ENCODE peak calls at places on chromosomes 3 and 15, in nine cellular contexts. O, F, H, S, U, Z, N, V and M are unnamed samples.

GRCh38 chr15:31292391-31293020 is 34.1 kb upstream of the KLF13 start:
- DNase-seq in O (peak), F (no peak), H (peak), S (no peak), U (no peak), Z (no peak), N (no peak), V (no peak), M (no peak)

GRCh38 chr3:48738144-48738536 is 21.1 kb upstream of the IP6K2 start:
- DNase-seq in O (no peak), F (no peak), H (peak), S (no peak), U (no peak), Z (no peak), N (no peak), V (no peak), M (no peak)

GRCh38 chr3:108590443-108590842 is 921 bp downstream of the DZIP3 start:
- DNase-seq in O (no peak), F (no peak), H (no peak), S (peak), U (no peak), Z (no peak), N (no peak), V (no peak), M (no peak)

GRCh38 chr3:56795097-56795806 is 6.5 kb downstream of the ARHGEF3 start:
- DNase-seq in O (no peak), F (no peak), H (no peak), S (no peak), U (no peak), Z (no peak), N (no peak), V (no peak), M (no peak)

GRCh38 chr3:186567072-186567921 is at the start of gene TBCCD1:
- DNase-seq in O (peak), F (peak), H (peak), S (peak), U (peak), Z (peak), N (peak), V (peak), M (peak)

GRCh38 chr3:53804697-53805462 is 41.3 kb downstream of the CHDH start:
- DNase-seq in O (no peak), F (no peak), H (no peak), S (no peak), U (no peak), Z (peak), N (no peak), V (no peak), M (no peak)

GRCh38 chr15:100728371-100729201 is 126.2 kb downstream of the ASB7 start:
- DNase-seq in O (peak), F (peak), H (no peak), S (peak), U (no peak), Z (no peak), N (peak), V (no peak), M (peak)

GRCh38 chr3:46398186-46398955 is 8.5 kb downstream of the CCR5AS start:
- DNase-seq in O (no peak), F (no peak), H (no peak), S (no peak), U (no peak), Z (no peak), N (no peak), V (no peak), M (no peak)

GRCh38 chr3:140023616-140024530 is 88.9 kb downstream of the CLSTN2 start:
- DNase-seq in O (no peak), F (no peak), H (no peak), S (no peak), U (no peak), Z (no peak), N (no peak), V (no peak), M (no peak)

GRCh38 chr15:60052796-60053195 is 48.7 kb downstream of the FOXB1 start:
- DNase-seq in O (no peak), F (no peak), H (no peak), S (no peak), U (no peak), Z (no peak), N (no peak), V (no peak), M (no peak)

GRCh38 chr15:49904296-49904695 is 214.7 kb downstream of the ATP8B4 start:
- DNase-seq in O (no peak), F (no peak), H (no peak), S (no peak), U (no peak), Z (no peak), N (no peak), V (no peak), M (no peak)

GRCh38 chr3:47410801-47411646 is 30.2 kb downstream of the PTPN23 start:
- DNase-seq in O (no peak), F (no peak), H (no peak), S (no peak), U (no peak), Z (no peak), N (no peak), V (no peak), M (no peak)

GRCh38 chr3:143538577-143538981 is 309.7 kb downstream of the SLC9A9 start:
- DNase-seq in O (no peak), F (no peak), H (no peak), S (peak), U (no peak), Z (no peak), N (no peak), V (no peak), M (peak)

GRCh38 chr3:16048435-16049318 is 125.8 kb upstream of the GALNT15 start:
- DNase-seq in O (no peak), F (no peak), H (peak), S (peak), U (peak), Z (peak), N (peak), V (no peak), M (peak)

GRCh38 chr3:193496658-193497057 is 58.0 kb downstream of the ATP13A4 start:
- DNase-seq in O (no peak), F (no peak), H (no peak), S (no peak), U (no peak), Z (no peak), N (no peak), V (no peak), M (no peak)

GRCh38 chr3:177810162-177810623 is 612.9 kb upstream of the TBL1XR1 start:
- DNase-seq in O (no peak), F (no peak), H (no peak), S (no peak), U (no peak), Z (no peak), N (no peak), V (no peak), M (no peak)

GRCh38 chr15:101828774-101829173 is 16.8 kb downstream of the OR4F15 start:
- DNase-seq in O (no peak), F (no peak), H (no peak), S (no peak), U (no peak), Z (no peak), N (no peak), V (no peak), M (no peak)

GRCh38 chr3:181838940-181839914 is 127.5 kb downstream of the SOX2 start:
- DNase-seq in O (no peak), F (peak), H (no peak), S (no peak), U (no peak), Z (peak), N (no peak), V (no peak), M (no peak)

GRCh38 chr3:114393367-114394072 is 99.7 kb downstream of the TIGIT start:
- DNase-seq in O (no peak), F (no peak), H (no peak), S (no peak), U (no peak), Z (no peak), N (no peak), V (no peak), M (no peak)

GRCh38 chr3:46713048-46713897 is 4.4 kb downstream of the PRSS50 start:
- DNase-seq in O (no peak), F (no peak), H (no peak), S (no peak), U (peak), Z (no peak), N (no peak), V (peak), M (no peak)

GRCh38 chr3:126134219-126134975 is 46.0 kb downstream of the ALDH1L1 start:
- DNase-seq in O (peak), F (peak), H (peak), S (peak), U (peak), Z (peak), N (peak), V (peak), M (peak)

GRCh38 chr3:151638555-151638954 is 95.2 kb upstream of the AADACL2 start:
- DNase-seq in O (no peak), F (no peak), H (no peak), S (no peak), U (no peak), Z (no peak), N (no peak), V (no peak), M (no peak)

GRCh38 chr15:33670567-33670966 is 297.7 kb upstream of the CHRM5 start:
- DNase-seq in O (no peak), F (no peak), H (no peak), S (no peak), U (no peak), Z (no peak), N (no peak), V (no peak), M (no peak)

GRCh38 chr15:33679065-33679464 is 289.2 kb upstream of the CHRM5 start:
- DNase-seq in O (no peak), F (no peak), H (no peak), S (no peak), U (no peak), Z (no peak), N (no peak), V (no peak), M (no peak)

GRCh38 chr15:33678606-33679005 is 289.7 kb upstream of the CHRM5 start:
- DNase-seq in O (no peak), F (no peak), H (no peak), S (no peak), U (no peak), Z (no peak), N (no peak), V (no peak), M (no peak)

GRCh38 chr15:33671456-33671855 is 296.8 kb upstream of the CHRM5 start:
- DNase-seq in O (no peak), F (no peak), H (no peak), S (peak), U (no peak), Z (no peak), N (no peak), V (no peak), M (no peak)

DNA sequence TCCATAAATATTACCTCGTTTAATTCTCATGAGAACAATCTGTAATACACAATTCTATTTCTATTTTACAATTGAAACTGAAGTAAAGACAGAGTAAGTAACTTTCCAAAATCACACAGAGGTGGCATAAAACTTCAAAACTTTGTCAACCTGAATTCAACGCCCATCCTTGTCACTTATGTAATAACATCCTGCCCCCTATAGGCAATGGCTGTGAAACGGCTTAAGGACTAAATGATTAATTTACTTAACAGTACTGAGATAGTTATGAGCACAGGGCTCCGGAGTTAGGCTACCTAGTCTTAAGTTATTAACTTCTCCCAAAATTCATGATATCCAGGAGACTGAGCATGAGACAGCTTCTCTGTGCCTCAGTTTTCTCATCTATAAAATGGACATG is 293.1 kb upstream of the CHRM5 start:
- DNase-seq in O (no peak), F (no peak), H (no peak), S (peak), U (no peak), Z (no peak), N (peak), V (no peak), M (peak)
- TF ChIP-seq CTCF in O (no peak), F (no peak), H (no peak), S (peak), U (peak), Z (peak), N (peak), V (no peak), M (peak)

GRCh38 chr3:44237665-44238064 is 4.0 kb upstream of the TOPAZ1 start:
- DNase-seq in O (no peak), F (no peak), H (no peak), S (no peak), U (no peak), Z (no peak), N (no peak), V (no peak), M (no peak)

GRCh38 chr3:44234674-44235268 is 6.9 kb upstream of the TOPAZ1 start:
- DNase-seq in O (no peak), F (no peak), H (no peak), S (no peak), U (no peak), Z (no peak), N (no peak), V (no peak), M (no peak)

GRCh38 chr3:44237161-44237560 is 4.5 kb upstream of the TOPAZ1 start:
- DNase-seq in O (no peak), F (no peak), H (no peak), S (no peak), U (no peak), Z (no peak), N (no peak), V (no peak), M (no peak)

GRCh38 chr3:44236485-44236908 is 5.2 kb upstream of the TOPAZ1 start:
- DNase-seq in O (no peak), F (no peak), H (no peak), S (no peak), U (no peak), Z (no peak), N (no peak), V (no peak), M (no peak)

GRCh38 chr3:44235604-44236484 is 5.8 kb upstream of the TOPAZ1 start:
- DNase-seq in O (peak), F (peak), H (peak), S (peak), U (peak), Z (no peak), N (peak), V (peak), M (peak)
- TF ChIP-seq CTCF in O (peak), F (peak), H (peak), S (peak), U (peak), Z (peak), N (peak), V (peak), M (peak)

DNA sequence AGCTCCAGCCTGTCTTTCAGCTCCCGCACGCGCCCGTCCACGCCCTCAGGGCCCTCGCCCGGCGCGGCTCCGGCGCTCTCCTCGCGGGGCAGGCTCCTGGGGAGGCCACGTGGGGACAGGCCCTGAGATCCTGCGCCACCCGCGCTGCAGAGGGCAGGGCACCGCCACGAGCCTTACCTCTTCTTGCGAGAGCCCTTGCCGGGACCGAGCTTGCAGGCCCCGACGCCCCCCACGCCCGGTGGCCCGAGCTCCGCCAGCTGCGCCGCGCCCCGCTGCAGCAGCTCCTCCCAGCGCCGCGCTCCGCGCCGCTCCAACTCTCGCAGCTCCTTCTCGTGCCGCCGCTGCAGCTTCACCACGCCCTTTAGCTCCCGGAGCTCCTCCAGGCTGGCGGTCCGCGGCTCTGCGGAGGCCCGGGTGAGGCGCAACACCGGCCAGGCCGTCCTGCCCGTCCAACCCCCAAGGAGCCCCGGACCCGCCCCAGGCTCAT is 8.3 kb upstream of the ANKRD63 start:
- DNase-seq in O (peak), F (no peak), H (no peak), S (no peak), U (peak), Z (no peak), N (peak), V (no peak), M (no peak)
- TF ChIP-seq CTCF in O (no peak), F (no peak), H (no peak), S (no peak), U (no peak), Z (no peak), N (no peak), V (no peak), M (no peak)

DNA sequence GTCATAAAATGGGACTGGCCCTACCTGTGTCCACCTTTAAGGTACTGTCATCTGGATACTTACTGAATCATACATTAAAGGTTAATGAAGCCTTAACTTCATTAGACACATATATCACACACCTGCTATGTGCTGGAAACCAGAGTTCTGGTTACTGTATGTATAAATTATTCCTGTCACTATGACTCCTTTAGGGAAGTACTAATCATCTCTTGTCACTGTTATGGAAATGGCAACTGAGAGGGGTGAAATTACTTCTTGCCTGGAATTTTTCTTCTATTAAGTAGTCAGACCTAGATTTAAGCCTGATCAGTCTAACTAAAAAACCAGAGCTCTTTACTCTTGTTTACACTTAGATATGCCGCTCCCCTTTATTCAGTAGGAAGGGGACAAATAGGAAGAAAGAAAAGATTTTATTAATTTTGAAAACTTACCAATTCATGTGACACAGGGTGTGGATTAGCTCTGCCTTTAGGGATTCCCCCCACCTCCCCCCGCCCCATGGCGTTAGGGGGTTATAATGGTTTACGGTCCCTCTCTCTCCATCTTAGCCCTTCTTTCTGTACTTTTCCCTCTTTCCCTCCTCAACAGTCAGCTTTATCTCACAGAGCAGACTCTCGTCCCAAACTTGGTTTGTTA is 152.6 kb downstream of the KLHL25 start:
- DNase-seq in O (no peak), F (no peak), H (no peak), S (no peak), U (no peak), Z (no peak), N (no peak), V (no peak), M (no peak)
- TF ChIP-seq CTCF in O (no peak), F (no peak), H (no peak), S (no peak), U (no peak), Z (no peak), N (no peak), V (no peak), M (no peak)

DNA sequence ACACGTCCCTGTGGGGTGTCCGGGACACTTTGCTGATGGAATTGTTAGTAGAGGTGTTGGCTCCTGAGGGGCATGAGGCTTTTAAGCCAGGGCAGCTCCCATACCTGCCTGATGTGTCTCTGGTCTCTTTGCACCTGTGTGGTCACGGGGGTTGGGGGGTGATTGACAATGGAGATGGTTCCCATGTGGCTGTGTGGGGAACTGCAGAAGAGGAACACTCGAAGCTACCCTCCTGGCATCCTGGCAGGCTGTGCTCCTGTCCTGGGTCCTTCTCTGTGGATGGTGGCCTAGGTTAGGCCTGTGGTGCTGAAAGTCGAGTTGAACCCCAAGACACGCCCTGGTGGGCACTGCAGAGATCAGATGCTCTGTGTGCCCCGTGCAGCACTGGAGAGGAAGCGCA is 73.4 kb downstream of the HMCES start:
- DNase-seq in O (no peak), F (no peak), H (no peak), S (no peak), U (peak), Z (no peak), N (no peak), V (no peak), M (no peak)
- TF ChIP-seq CTCF in O (no peak), F (no peak), H (no peak), S (peak), U (peak), Z (peak), N (peak), V (no peak), M (no peak)